ENCODE peak calls at places on chromosome 19, in four cellular contexts. I, M, J and S are unnamed samples.

GRCh38 chr19:33724021-33724722 is 72.5 kb upstream of the KCTD15 start:
- DNase-seq in J (no peak), I (no peak), M (no peak), S (no peak)

GRCh38 chr19:40603071-40603718 is 2.0 kb downstream of the LTBP4 start:
- DNase-seq in I (no peak), J (no peak), M (no peak), S (no peak)

GRCh38 chr19:17074628-17075034 is 621 bp downstream of the HAUS8 start:
- DNase-seq in J (no peak), M (no peak), I (no peak), S (no peak)

GRCh38 chr19:42546831-42547500 is 18.7 kb upstream of the CEACAM1 start:
- DNase-seq in M (no peak), J (no peak), I (no peak), S (no peak)

GRCh38 chr19:1027953-1028902 is 1.8 kb downstream of the CNN2 start:
- DNase-seq in M (peak; percentile 82), J (no peak), I (peak; percentile 75), S (peak; percentile 75)

GRCh38 chr19:48379058-48379457 is 12.3 kb downstream of the KDELR1 start:
- DNase-seq in I (no peak), M (no peak), J (no peak), S (peak; percentile 19)

GRCh38 chr19:897442-898039 is 4.3 kb downstream of the RNU6-9 start:
- DNase-seq in J (no peak), I (no peak), M (no peak), S (no peak)

GRCh38 chr19:39401549-39402416 is 4.9 kb upstream of the ZFP36 start:
- DNase-seq in I (no peak), M (peak; percentile 85), J (peak; percentile 91), S (peak; percentile 33)

GRCh38 chr19:16338470-16339360 is 14.1 kb downstream of the KLF2 start:
- DNase-seq in M (peak; percentile 69), I (peak; percentile 70), J (no peak), S (no peak)

GRCh38 chr19:7535993-7536685 is 622 bp downstream of the PNPLA6 start:
- DNase-seq in M (no peak), J (no peak), I (no peak), S (no peak)

GRCh38 chr19:48969276-48970138 is 4.4 kb downstream of the FTL start:
- DNase-seq in I (no peak), J (no peak), M (no peak), S (no peak)

GRCh38 chr19:39771751-39772150 is 6.9 kb upstream of the LEUTX start:
- DNase-seq in J (no peak), I (no peak), M (no peak), S (no peak)

GRCh38 chr19:58560007-58560887 is 1.8 kb upstream of the UBE2M start:
- DNase-seq in J (no peak), I (no peak), M (no peak), S (no peak)

GRCh38 chr19:34316741-34317241 is 48.2 kb upstream of the GPI start:
- DNase-seq in J (no peak), M (no peak), I (no peak), S (no peak)

GRCh38 chr19:42281175-42282035 is 12.4 kb downstream of the CIC start:
- DNase-seq in I (no peak), M (no peak), J (no peak), S (peak; percentile 78)

GRCh38 chr19:56139847-56140582 is 1.1 kb upstream of the ZNF444 start:
- DNase-seq in I (no peak), J (no peak), M (peak; percentile 56), S (no peak)
- TF ChIP-seq POLR2AphosphoS5 in I (no peak), J (no peak), M (no peak), S (no peak)

DNA sequence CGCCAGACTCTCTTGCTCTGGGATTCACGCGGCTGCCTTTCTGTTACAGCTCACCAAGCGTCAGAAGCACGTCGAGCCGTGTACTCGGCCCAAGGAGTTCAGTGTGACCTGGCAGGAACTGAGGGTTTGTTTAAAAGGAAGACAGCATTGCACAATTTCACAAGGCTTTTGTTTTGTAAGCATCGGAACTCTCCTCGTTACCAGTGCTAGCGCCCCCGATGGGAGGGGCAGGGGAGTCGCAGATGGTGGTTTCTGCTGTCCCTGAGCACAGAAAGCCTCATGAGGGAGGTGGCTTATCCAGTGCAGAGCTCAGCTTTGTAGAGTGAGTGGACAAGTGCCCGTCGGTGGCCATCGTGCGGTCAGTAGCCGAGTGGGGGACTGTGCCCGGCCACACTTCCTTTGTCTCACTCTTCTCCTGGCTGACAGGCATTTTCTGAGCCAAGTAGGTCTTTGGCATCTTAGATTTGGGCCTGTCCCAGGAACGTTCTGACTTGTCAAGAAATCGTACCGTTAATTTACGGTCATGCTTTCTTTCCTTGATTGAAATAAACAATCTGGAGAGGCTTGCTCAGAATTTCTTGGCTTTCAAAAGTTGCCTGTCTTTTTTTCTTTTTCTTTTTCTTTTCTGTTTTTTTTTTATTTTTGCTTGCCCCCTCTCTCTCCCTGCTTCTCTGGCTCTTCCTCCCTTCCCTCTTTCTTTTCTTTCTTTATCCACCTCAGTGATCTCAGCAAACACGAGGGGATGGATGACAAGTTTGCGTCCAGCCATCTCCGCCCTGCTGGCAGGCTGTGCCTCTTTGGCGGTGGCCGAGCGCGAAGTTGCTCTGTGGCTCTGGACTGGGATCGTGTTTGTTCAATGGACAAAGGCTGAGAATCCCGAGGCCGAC is 7.7 kb downstream of the KDM4B start:
- DNase-seq in I (no peak), M (peak; percentile 91), J (no peak), S (peak; percentile 95)
- TF ChIP-seq POLR2AphosphoS5 in I (no peak), M (peak; percentile 96), J (no peak), S (peak; percentile 97)

DNA sequence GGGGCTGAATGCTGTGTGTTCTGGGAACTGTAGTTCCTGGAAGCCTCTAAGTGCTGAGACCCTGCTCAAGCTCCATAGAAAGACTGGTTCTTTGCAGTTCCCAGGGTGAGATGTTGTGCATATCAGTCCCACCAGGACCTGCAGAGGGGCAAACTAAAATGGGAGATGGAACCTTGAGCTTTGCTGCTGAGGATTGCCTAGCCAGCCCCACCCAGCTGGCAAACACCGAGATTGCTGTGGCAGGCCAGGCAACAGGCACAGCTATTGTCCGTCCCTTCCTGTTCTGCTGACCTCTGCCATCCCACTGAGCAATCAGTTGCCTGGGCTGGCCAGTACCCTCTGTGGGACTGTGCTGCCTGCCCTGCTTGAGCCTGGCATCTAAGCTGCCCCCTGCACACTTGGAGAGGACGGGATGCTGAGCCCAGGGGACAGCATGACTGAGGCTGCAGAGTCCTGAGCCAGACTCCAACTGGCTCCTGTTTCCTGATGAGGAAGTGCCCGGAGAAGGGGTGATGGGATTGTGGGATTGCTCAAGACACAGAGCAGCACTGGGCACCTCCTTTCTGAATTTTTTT is 1.5 kb upstream of the GIPC1 start:
- DNase-seq in J (no peak), I (no peak), M (peak; percentile 75), S (no peak)
- TF ChIP-seq POLR2AphosphoS5 in J (no peak), I (no peak), M (no peak), S (no peak)

DNA sequence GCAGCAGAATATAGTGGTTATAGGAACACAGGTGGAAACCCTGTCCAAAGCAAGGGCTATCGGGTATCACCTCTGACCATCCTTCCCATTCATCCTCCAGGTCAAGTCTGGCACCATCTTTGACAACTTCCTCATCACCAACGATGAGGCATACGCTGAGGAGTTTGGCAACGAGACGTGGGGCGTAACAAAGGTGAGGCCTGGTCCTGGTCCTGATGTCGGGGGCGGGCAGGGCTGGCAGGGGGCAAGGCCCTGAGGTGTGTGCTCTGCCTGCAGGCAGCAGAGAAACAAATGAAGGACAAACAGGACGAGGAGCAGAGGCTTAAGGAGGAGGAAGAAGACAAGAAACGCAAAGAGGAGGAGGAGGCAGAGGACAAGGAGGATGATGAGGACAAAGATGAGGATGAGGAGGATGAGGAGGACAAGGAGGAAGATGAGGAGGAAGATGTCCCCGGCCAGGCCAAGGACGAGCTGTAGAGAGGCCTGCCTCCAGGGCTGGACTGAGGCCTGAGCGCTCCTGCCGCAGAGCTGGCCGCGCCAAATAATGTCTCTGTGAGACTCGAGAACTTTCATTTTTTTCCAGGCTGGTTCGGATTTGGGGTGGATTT is 2.1 kb upstream of the RAD23A start:
- DNase-seq in I (no peak), J (no peak), M (no peak), S (no peak)
- TF ChIP-seq POLR2AphosphoS5 in I (peak; percentile 30), J (no peak), M (no peak), S (no peak)

GRCh38 chr19:38015771-38016170 is 108.8 kb downstream of the SIPA1L3 start:
- DNase-seq in J (no peak), M (no peak), I (no peak), S (no peak)
- TF ChIP-seq POLR2AphosphoS5 in J (no peak), M (no peak), I (no peak), S (no peak)

DNA sequence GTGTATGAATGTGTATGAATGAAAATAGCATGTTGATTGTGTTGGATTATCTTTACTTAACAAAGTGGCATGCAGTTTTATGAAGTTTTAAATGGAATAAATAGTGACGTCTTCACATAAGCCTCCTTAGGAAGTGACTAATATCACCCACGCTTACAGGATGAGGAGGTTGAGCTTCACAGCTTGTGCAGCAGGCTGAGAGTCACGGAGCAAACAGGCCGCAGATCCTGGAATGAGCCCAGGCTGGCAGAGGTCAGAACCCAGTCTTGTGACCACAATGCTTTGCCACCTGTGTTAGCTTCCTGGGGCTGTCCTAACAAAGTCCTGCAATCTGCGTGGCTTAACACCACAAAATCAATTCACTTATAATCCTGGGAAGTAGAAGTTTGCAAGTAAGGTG is 20.8 kb downstream of the LAIR2 start:
- DNase-seq in J (peak; percentile 97), I (no peak), M (no peak), S (no peak)
- TF ChIP-seq POLR2AphosphoS5 in J (no peak), I (no peak), M (no peak), S (no peak)

GRCh38 chr19:18221815-18222725 is 4.2 kb downstream of the PDE4C start:
- DNase-seq in I (no peak), J (no peak), M (no peak), S (no peak)

GRCh38 chr19:18218600-18218999 is 7.6 kb downstream of the PDE4C start:
- DNase-seq in M (no peak), J (no peak), I (no peak), S (no peak)

GRCh38 chr19:18218159-18218558 is 8.1 kb downstream of the PDE4C start:
- DNase-seq in I (no peak), J (no peak), M (no peak), S (no peak)

GRCh38 chr19:18219911-18220631 is 6.2 kb downstream of the PDE4C start:
- DNase-seq in J (no peak), I (no peak), M (no peak), S (no peak)

GRCh38 chr19:18220632-18221275 is 5.5 kb downstream of the PDE4C start:
- DNase-seq in I (no peak), J (no peak), M (no peak), S (no peak)
- TF ChIP-seq POLR2AphosphoS5 in I (no peak), J (no peak), M (no peak), S (no peak)